ENCODE peak calls at places on chromosomes 12 and 14, in five cellular contexts. G is small intestine; V is NCI-H748 treated with DMSO at 0.1 percent for 48 hours; Z is GM12891; T is stimulated activated CD4-positive, alpha-beta T cell treated with anti-CD3 and anti-CD28 coated beads, Interleukin-15, amount 100 ng/mL, for 48 hours. X is an unnamed sample.

GRCh38 chr12:12081836-12082497 is 11.2 kb downstream of the BCL2L14 start:
- DNase-seq in G (peak), V (peak), Z (peak), T (no peak), X (peak)

GRCh38 chr14:24078146-24078545 is 6.8 kb downstream of the CPNE6 start:
- DNase-seq in G (no peak), V (no peak), Z (no peak), T (no peak), X (no peak)

GRCh38 chr12:31005944-31006361 is 67.7 kb upstream of the DDX11 start:
- DNase-seq in G (peak), V (no peak), Z (no peak), T (no peak), X (no peak)

GRCh38 chr12:106136263-106136662 is 2.5 kb downstream of the NUAK1 start:
- DNase-seq in G (peak), V (peak), Z (peak), T (peak), X (peak)

GRCh38 chr12:49823951-49824350 is 4.3 kb downstream of the NCKAP5L start:
- DNase-seq in G (no peak), V (no peak), Z (no peak), T (no peak), X (no peak)

GRCh38 chr12:88153959-88154358 is 11.9 kb downstream of the TMTC3 start:
- DNase-seq in G (no peak), V (no peak), Z (no peak), T (no peak), X (no peak)

GRCh38 chr14:101505216-101505970 is 55.9 kb upstream of the DIO3 start:
- DNase-seq in G (no peak), V (no peak), Z (no peak), T (no peak), X (no peak)

GRCh38 chr14:69039287-69039628 is 60.2 kb upstream of the ACTN1 start:
- DNase-seq in G (no peak), V (no peak), Z (no peak), T (no peak), X (no peak)

GRCh38 chr12:12305568-12306300 is 38.9 kb upstream of the LRP6 start:
- DNase-seq in G (no peak), V (no peak), Z (no peak), T (no peak), X (no peak)

GRCh38 chr12:27284751-27285150 is 40.7 kb downstream of the STK38L start:
- DNase-seq in G (no peak), V (no peak), Z (no peak), T (no peak), X (peak)